ENCODE peak calls at places on chromosomes 5 and 9, in four cellular contexts. One of them, this sample, is unnamed.

GRCh38 chr5:74067748-74068541 is 441.9 kb downstream of the ARHGEF28 start:
- DNase-seq in K562: no peak
- DNase-seq in HepG2: no peak
- DNase-seq in H1: no peak
- DNase-seq in this sample: no peak

GRCh38 chr5:112294126-112294525 is 125.0 kb downstream of the EPB41L4A start:
- DNase-seq in K562: no peak
- DNase-seq in HepG2: no peak
- DNase-seq in H1: no peak
- DNase-seq in this sample: no peak

GRCh38 chr5:80781356-80781755 is 126.6 kb upstream of the DHFR start:
- DNase-seq in K562: peak; percentile 14
- DNase-seq in HepG2: no peak
- DNase-seq in H1: no peak
- DNase-seq in this sample: no peak

GRCh38 chr5:10663531-10664183 is 97.4 kb downstream of the DAP start:
- DNase-seq in K562: no peak
- DNase-seq in HepG2: peak; percentile 15
- DNase-seq in H1: no peak
- DNase-seq in this sample: no peak

GRCh38 chr5:53321721-53322120 is 158.7 kb upstream of the FST start:
- DNase-seq in K562: no peak
- DNase-seq in HepG2: no peak
- DNase-seq in H1: no peak
- DNase-seq in this sample: no peak

GRCh38 chr9:69176446-69177135 is 2.5 kb downstream of the TJP2 start:
- DNase-seq in K562: no peak
- DNase-seq in HepG2: no peak
- DNase-seq in H1: no peak
- DNase-seq in this sample: no peak

GRCh38 chr9:17625644-17626388 is 47.0 kb downstream of the SH3GL2 start:
- DNase-seq in K562: no peak
- DNase-seq in HepG2: no peak
- DNase-seq in H1: no peak
- DNase-seq in this sample: no peak

GRCh38 chr9:17134843-17135577 is at the start of gene CNTLN:
- DNase-seq in K562: no peak
- DNase-seq in HepG2: peak; percentile 67
- DNase-seq in H1: peak; percentile 99
- DNase-seq in this sample: no peak

GRCh38 chr9:19232830-19233194 is 2.3 kb downstream of the DENND4C start:
- DNase-seq in K562: peak; percentile 7
- DNase-seq in HepG2: no peak
- DNase-seq in H1: no peak
- DNase-seq in this sample: peak; percentile 46

GRCh38 chr5:174617285-174617684 is 107.1 kb upstream of the MSX2 start:
- DNase-seq in K562: no peak
- DNase-seq in HepG2: no peak
- DNase-seq in H1: no peak
- DNase-seq in this sample: no peak

GRCh38 chr5:159094745-159095144 is 5.0 kb downstream of the EBF1 start:
- DNase-seq in K562: peak; percentile 94
- DNase-seq in HepG2: peak; percentile 8
- DNase-seq in H1: no peak
- DNase-seq in this sample: no peak

GRCh38 chr5:91469517-91470165 is 86.5 kb upstream of the ARRDC3 start:
- DNase-seq in K562: peak; percentile 17
- DNase-seq in HepG2: no peak
- DNase-seq in H1: no peak
- DNase-seq in this sample: no peak

DNA sequence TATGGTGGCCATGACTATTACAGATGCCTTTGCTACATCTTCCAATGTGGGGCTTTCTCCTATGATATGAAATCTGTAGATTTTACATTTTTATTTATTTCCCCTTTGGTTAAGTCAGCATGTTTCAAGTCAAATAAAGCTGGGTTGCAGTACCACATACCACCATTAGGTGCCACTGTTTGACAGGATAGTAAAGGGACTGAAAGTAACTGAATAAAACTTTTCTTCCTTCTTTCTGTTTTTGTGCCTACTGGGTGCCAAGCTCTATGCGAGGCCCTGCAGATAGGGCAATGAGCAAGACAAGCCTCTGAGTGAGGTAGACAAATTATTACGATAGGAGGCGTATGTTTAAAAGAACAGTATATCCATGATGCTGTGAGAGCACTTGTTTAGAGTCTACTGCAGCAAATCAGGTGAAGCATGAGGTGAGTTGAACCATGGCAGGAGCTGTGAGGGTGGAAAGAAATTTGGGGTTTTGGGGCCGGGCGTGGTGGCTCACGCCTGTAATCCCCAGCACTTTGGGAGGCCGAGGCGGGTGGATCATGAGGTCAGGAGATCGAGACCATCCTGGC is 64.8 kb downstream of the GDNF start:
- DNase-seq in K562: peak; percentile 64
- DNase-seq in HepG2: peak; percentile 13
- DNase-seq in H1: peak; percentile 80
- DNase-seq in this sample: peak; percentile 5
- TF ChIP-seq HDAC6 in K562: no peak
- TF ChIP-seq HDAC6 in HepG2: no peak
- TF ChIP-seq HDAC6 in H1: no peak
- TF ChIP-seq HDAC6 in this sample: no peak

GRCh38 chr9:100525563-100525962 is 52.3 kb upstream of the CAVIN4 start:
- DNase-seq in K562: peak; percentile 50
- DNase-seq in HepG2: no peak
- DNase-seq in H1: no peak
- DNase-seq in this sample: no peak
- TF ChIP-seq RAD21 in K562: no peak
- TF ChIP-seq RAD21 in HepG2: no peak
- TF ChIP-seq RAD21 in H1: no peak
- TF ChIP-seq RAD21 in this sample: no peak

GRCh38 chr5:139859013-139859412 is 63.4 kb downstream of the PSD2 start:
- DNase-seq in K562: no peak
- DNase-seq in HepG2: no peak
- DNase-seq in H1: no peak
- DNase-seq in this sample: no peak

GRCh38 chr5:139855451-139855850 is 59.8 kb downstream of the PSD2 start:
- DNase-seq in K562: no peak
- DNase-seq in HepG2: no peak
- DNase-seq in H1: no peak
- DNase-seq in this sample: no peak

GRCh38 chr5:139854953-139855352 is 59.3 kb downstream of the PSD2 start:
- DNase-seq in K562: no peak
- DNase-seq in HepG2: no peak
- DNase-seq in H1: no peak
- DNase-seq in this sample: no peak

GRCh38 chr5:139855946-139856540 is 60.4 kb downstream of the PSD2 start:
- DNase-seq in K562: no peak
- DNase-seq in HepG2: no peak
- DNase-seq in H1: no peak
- DNase-seq in this sample: no peak

DNA sequence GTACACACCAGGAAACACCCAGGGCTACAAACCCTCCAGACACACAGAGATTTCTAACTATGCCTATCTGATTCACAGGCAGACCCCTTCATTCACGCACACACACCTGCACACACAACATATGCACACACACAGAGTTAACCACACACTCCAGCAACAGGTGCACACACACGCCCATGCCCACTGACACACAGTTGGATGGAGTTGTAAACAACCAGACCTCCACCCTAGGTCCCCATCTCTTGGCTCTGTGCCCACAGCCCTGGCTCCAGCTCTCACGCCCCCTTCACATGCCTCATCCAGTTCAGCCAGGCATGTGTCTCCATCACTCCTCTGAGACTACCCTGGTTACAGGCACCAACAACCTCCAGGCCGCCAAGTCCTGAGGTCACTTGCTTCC is 61.1 kb downstream of the PSD2 start:
- DNase-seq in K562: no peak
- DNase-seq in HepG2: no peak
- DNase-seq in H1: no peak
- DNase-seq in this sample: no peak
- TF ChIP-seq HDAC6 in K562: no peak
- TF ChIP-seq HDAC6 in HepG2: no peak
- TF ChIP-seq HDAC6 in H1: no peak
- TF ChIP-seq HDAC6 in this sample: no peak

DNA sequence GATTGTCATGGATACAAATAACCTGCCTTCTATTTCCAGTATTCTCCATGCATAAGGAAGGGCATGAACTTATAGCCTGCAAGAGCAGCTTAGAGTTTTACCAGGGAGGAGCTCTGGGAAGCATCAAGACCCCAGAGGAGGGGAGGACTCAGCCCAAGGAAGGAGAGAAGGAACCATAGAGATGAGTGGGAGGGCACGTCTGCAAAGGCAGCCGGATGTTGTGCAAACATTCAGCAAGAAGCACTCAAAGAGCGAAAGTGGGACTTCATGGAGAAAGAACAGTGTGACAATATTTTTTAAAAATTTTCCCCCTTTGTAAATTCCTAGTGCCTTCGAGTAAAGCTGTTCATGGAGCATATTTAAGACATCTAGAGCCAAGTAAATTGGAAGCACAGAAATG is 270.1 kb upstream of the PTGER4 start:
- DNase-seq in K562: no peak
- DNase-seq in HepG2: no peak
- DNase-seq in H1: no peak
- DNase-seq in this sample: no peak
- TF ChIP-seq RAD21 in K562: no peak
- TF ChIP-seq RAD21 in HepG2: no peak
- TF ChIP-seq RAD21 in H1: no peak
- TF ChIP-seq RAD21 in this sample: no peak

GRCh38 chr9:127056446-127056845 is 66.0 kb downstream of the ANGPTL2 start:
- DNase-seq in K562: no peak
- DNase-seq in HepG2: no peak
- DNase-seq in H1: no peak
- DNase-seq in this sample: no peak

GRCh38 chr9:127055745-127056402 is 66.6 kb downstream of the ANGPTL2 start:
- DNase-seq in K562: no peak
- DNase-seq in HepG2: no peak
- DNase-seq in H1: no peak
- DNase-seq in this sample: no peak

GRCh38 chr9:127051881-127052595 is 70.4 kb downstream of the ANGPTL2 start:
- DNase-seq in K562: no peak
- DNase-seq in HepG2: no peak
- DNase-seq in H1: peak; percentile 20
- DNase-seq in this sample: no peak

GRCh38 chr9:127053057-127053821 is 69.2 kb downstream of the ANGPTL2 start:
- DNase-seq in K562: no peak
- DNase-seq in HepG2: no peak
- DNase-seq in H1: peak; percentile 19
- DNase-seq in this sample: no peak

GRCh38 chr9:127053908-127054307 is 68.5 kb downstream of the ANGPTL2 start:
- DNase-seq in K562: no peak
- DNase-seq in HepG2: no peak
- DNase-seq in H1: no peak
- DNase-seq in this sample: no peak
- TF ChIP-seq HDAC6 in K562: no peak
- TF ChIP-seq HDAC6 in HepG2: no peak
- TF ChIP-seq HDAC6 in H1: no peak
- TF ChIP-seq HDAC6 in this sample: no peak

DNA sequence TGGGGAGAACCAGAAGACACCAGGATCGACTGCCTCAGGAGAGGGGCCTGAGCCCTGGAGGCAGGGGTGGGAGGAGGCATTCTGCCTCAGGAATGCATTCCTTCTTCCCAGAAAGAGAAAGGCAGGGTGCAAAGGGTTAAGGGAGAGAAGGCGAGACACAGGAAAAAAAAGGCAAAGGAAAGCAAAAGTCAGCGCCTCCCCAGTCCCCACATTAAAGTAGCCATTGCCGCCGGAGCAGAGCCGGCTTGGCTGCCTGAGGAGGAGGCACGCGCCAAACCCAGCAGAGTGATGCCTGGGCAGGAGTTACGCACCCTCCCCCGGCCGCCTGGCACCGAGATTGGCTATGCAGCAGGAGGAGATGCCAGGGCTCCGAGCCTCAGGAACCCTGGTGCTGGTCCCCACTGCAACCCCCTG is 123.9 kb upstream of the PHYKPL start:
- DNase-seq in K562: no peak
- DNase-seq in HepG2: no peak
- DNase-seq in H1: no peak
- DNase-seq in this sample: no peak
- TF ChIP-seq RAD21 in K562: no peak
- TF ChIP-seq RAD21 in HepG2: no peak
- TF ChIP-seq RAD21 in H1: no peak
- TF ChIP-seq RAD21 in this sample: no peak

DNA sequence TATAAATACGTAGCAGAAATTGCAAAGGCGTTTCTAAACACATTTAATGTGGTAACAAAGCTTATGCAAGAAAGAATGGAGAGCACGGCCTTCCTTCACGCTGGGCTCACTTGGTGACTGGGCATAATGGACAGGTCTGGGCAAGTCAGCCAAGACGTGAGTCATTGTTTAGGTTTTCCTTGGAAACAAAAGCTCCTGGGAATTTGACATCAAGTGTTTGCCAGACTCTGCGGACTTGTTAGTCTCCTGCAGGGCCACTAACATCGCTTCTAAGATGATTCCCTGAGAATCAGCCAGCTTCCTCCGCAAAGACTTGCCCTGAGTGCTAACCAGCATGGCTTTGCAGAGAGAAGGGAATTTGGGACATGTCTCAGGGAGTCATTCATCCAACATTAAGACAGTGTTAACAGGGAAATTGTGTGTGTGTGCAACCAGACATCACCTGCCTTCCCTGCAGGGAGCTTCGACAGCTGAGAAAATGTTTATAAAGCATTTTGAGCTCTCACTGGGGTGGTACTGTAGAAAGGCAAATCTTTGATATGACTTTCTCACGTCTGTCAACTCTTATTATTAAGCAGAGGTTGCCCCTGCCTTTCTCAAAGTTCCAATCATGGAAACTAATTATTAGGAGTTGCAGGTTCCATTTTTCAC is 182.5 kb downstream of the NTRK2 start:
- DNase-seq in K562: no peak
- DNase-seq in HepG2: no peak
- DNase-seq in H1: no peak
- DNase-seq in this sample: no peak
- TF ChIP-seq HDAC6 in K562: no peak
- TF ChIP-seq HDAC6 in HepG2: no peak
- TF ChIP-seq HDAC6 in H1: no peak
- TF ChIP-seq HDAC6 in this sample: no peak

This sample was measured in GM12878.